ENCODE peak calls at places on chromosomes 7 and 10, in six cellular contexts. One of them, this sample, is unnamed.

GRCh38 chr10:93272884-93273675 is 199.4 kb downstream of the CYP26A1 start:
- DNase-seq in Caco-2: no peak
- DNase-seq in neural crest cell: no peak
- DNase-seq in activated CD8-positive, alpha-beta memory T cell treated with anti-CD3 and anti-CD28 coated beads for 1 hour: no peak
- DNase-seq in sigmoid colon: no peak
- DNase-seq in brain microvascular endothelial cell: no peak
- DNase-seq in this sample: no peak

GRCh38 chr10:35216303-35216905 is 89.8 kb downstream of the CREM start:
- DNase-seq in Caco-2: no peak
- DNase-seq in neural crest cell: no peak
- DNase-seq in activated CD8-positive, alpha-beta memory T cell treated with anti-CD3 and anti-CD28 coated beads for 1 hour: no peak
- DNase-seq in sigmoid colon: peak
- DNase-seq in brain microvascular endothelial cell: no peak
- DNase-seq in this sample: no peak

GRCh38 chr7:99699946-99700345 is 20.1 kb upstream of the CYP3A5 start:
- DNase-seq in Caco-2: no peak
- DNase-seq in neural crest cell: no peak
- DNase-seq in activated CD8-positive, alpha-beta memory T cell treated with anti-CD3 and anti-CD28 coated beads for 1 hour: no peak
- DNase-seq in sigmoid colon: no peak
- DNase-seq in brain microvascular endothelial cell: no peak
- DNase-seq in this sample: no peak

GRCh38 chr10:29878492-29878891 is 180.9 kb downstream of the JCAD start:
- DNase-seq in Caco-2: no peak
- DNase-seq in neural crest cell: no peak
- DNase-seq in activated CD8-positive, alpha-beta memory T cell treated with anti-CD3 and anti-CD28 coated beads for 1 hour: no peak
- DNase-seq in sigmoid colon: no peak
- DNase-seq in brain microvascular endothelial cell: no peak
- DNase-seq in this sample: no peak

GRCh38 chr10:71285180-71285545 is 33.9 kb upstream of the SLC29A3 start:
- DNase-seq in Caco-2: peak
- DNase-seq in neural crest cell: peak
- DNase-seq in activated CD8-positive, alpha-beta memory T cell treated with anti-CD3 and anti-CD28 coated beads for 1 hour: no peak
- DNase-seq in sigmoid colon: no peak
- DNase-seq in brain microvascular endothelial cell: no peak
- DNase-seq in this sample: peak

GRCh38 chr7:56218510-56218909 is 102.3 kb upstream of the NUPR2 start:
- DNase-seq in Caco-2: no peak
- DNase-seq in neural crest cell: no peak
- DNase-seq in activated CD8-positive, alpha-beta memory T cell treated with anti-CD3 and anti-CD28 coated beads for 1 hour: no peak
- DNase-seq in sigmoid colon: no peak
- DNase-seq in brain microvascular endothelial cell: no peak
- DNase-seq in this sample: no peak

GRCh38 chr10:81953420-81953819 is 78.4 kb downstream of the NRG3 start:
- DNase-seq in Caco-2: no peak
- DNase-seq in neural crest cell: no peak
- DNase-seq in activated CD8-positive, alpha-beta memory T cell treated with anti-CD3 and anti-CD28 coated beads for 1 hour: no peak
- DNase-seq in sigmoid colon: no peak
- DNase-seq in brain microvascular endothelial cell: peak
- DNase-seq in this sample: no peak

GRCh38 chr7:95404316-95404715 is 8.1 kb upstream of the PON3 start:
- DNase-seq in Caco-2: no peak
- DNase-seq in neural crest cell: no peak
- DNase-seq in activated CD8-positive, alpha-beta memory T cell treated with anti-CD3 and anti-CD28 coated beads for 1 hour: no peak
- DNase-seq in sigmoid colon: peak
- DNase-seq in brain microvascular endothelial cell: no peak
- DNase-seq in this sample: no peak

GRCh38 chr7:151235091-151235787 is 3.0 kb downstream of the CHPF2 start:
- DNase-seq in Caco-2: no peak
- DNase-seq in neural crest cell: no peak
- DNase-seq in activated CD8-positive, alpha-beta memory T cell treated with anti-CD3 and anti-CD28 coated beads for 1 hour: no peak
- DNase-seq in sigmoid colon: peak
- DNase-seq in brain microvascular endothelial cell: no peak
- DNase-seq in this sample: no peak

GRCh38 chr10:47027108-47027811 is 116.0 kb downstream of the PTPN20 start:
- DNase-seq in Caco-2: peak
- DNase-seq in neural crest cell: no peak
- DNase-seq in activated CD8-positive, alpha-beta memory T cell treated with anti-CD3 and anti-CD28 coated beads for 1 hour: no peak
- DNase-seq in sigmoid colon: peak
- DNase-seq in brain microvascular endothelial cell: no peak
- DNase-seq in this sample: no peak